ENCODE peak calls at places on chromosomes 6 and 20, in four cellular contexts. O, T, C and B are unnamed samples.
A peak's percentile ranks its signal among the peaks of the same experiment; 100 is the strongest.

GRCh38 chr6:100892693-100893092 is 11.6 kb upstream of the ASCC3 start:
- DNase-seq in C (peak; percentile 38), O (no peak), T (no peak), B (no peak)

GRCh38 chr6:27161946-27162603 is 85.4 kb upstream of the PRSS16 start:
- DNase-seq in C (no peak), T (peak; percentile 66), O (peak; percentile 42), B (no peak)

GRCh38 chr6:165661416-165662001 is 1.5 kb downstream of the PDE10A start:
- DNase-seq in C (peak; percentile 51), O (peak; percentile 23), T (no peak), B (no peak)

GRCh38 chr6:16414205-16414604 is 175.8 kb downstream of the GMPR start:
- DNase-seq in O (no peak), C (no peak), T (no peak), B (no peak)

GRCh38 chr6:57130784-57131183 is 40.8 kb downstream of the ZNF451 start:
- DNase-seq in T (no peak), O (no peak), C (no peak), B (no peak)

GRCh38 chr6:30325873-30326445 is 768 bp upstream of the TRIM39 start:
- DNase-seq in T (peak; percentile 60), C (peak; percentile 45), O (peak; percentile 64), B (peak; percentile 24)

GRCh38 chr20:38270869-38271608 is 10.5 kb upstream of the KIAA1755 start:
- DNase-seq in C (peak; percentile 83), O (peak; percentile 58), T (peak; percentile 95), B (peak; percentile 97)

GRCh38 chr6:168128631-168129291 is 49.7 kb upstream of the FRMD1 start:
- DNase-seq in C (no peak), T (no peak), O (no peak), B (no peak)

GRCh38 chr20:5529331-5530142 is 212.8 kb upstream of the PROKR2 start:
- DNase-seq in C (peak; percentile 88), O (peak; percentile 90), T (peak; percentile 92), B (peak; percentile 51)

GRCh38 chr20:59667131-59667530 is 62.8 kb downstream of the PHACTR3 start:
- DNase-seq in C (no peak), T (no peak), O (no peak), B (no peak)

GRCh38 chr6:52286798-52287432 is 2.4 kb upstream of the MCM3 start:
- DNase-seq in O (peak; percentile 76), C (peak; percentile 72), T (peak; percentile 82), B (peak; percentile 48)

GRCh38 chr20:10565191-10565921 is 108.4 kb downstream of the JAG1 start:
- DNase-seq in T (peak; percentile 82), O (peak; percentile 66), C (no peak), B (peak; percentile 19)

GRCh38 chr6:123967900-123968299 is 164.2 kb downstream of the NKAIN2 start:
- DNase-seq in C (no peak), T (no peak), O (no peak), B (no peak)

GRCh38 chr6:133854633-133855598 is 34.0 kb upstream of the TCF21 start:
- DNase-seq in C (no peak), T (peak; percentile 27), O (peak; percentile 28), B (no peak)

GRCh38 chr6:7413151-7413823 is 23.7 kb downstream of the RIOK1 start:
- DNase-seq in T (no peak), O (peak; percentile 34), C (no peak), B (no peak)

GRCh38 chr20:61328906-61329558 is 77.0 kb downstream of the CDH4 start:
- DNase-seq in C (peak; percentile 41), T (no peak), O (no peak), B (no peak)

GRCh38 chr6:155162682-155163081 is 101.1 kb upstream of the CLDN20 start:
- DNase-seq in C (no peak), T (no peak), O (no peak), B (no peak)

GRCh38 chr6:26123675-26124549 is 36.7 kb downstream of the HFE start:
- DNase-seq in O (peak; percentile 95), T (peak; percentile 98), C (peak; percentile 83), B (peak; percentile 98)

GRCh38 chr6:126118934-126119333 is 132.6 kb downstream of the TRMT11 start:
- DNase-seq in O (no peak), T (peak; percentile 23), C (no peak), B (no peak)

GRCh38 chr6:4256969-4257368 is 121.6 kb upstream of the ECI2 start:
- DNase-seq in T (peak; percentile 54), C (no peak), O (peak; percentile 8), B (no peak)

GRCh38 chr6:37367557-37367956 is 13.8 kb downstream of the RNF8 start:
- DNase-seq in C (no peak), O (no peak), T (no peak), B (no peak)

GRCh38 chr20:63856111-63856511 is 5.2 kb upstream of the ABHD16B start:
- DNase-seq in T (no peak), O (no peak), C (peak; percentile 56), B (no peak)

GRCh38 chr20:9551808-9552550 is 37.6 kb downstream of the LAMP5 start:
- DNase-seq in C (no peak), T (no peak), O (no peak), B (no peak)

GRCh38 chr6:168132531-168133184 is 53.6 kb upstream of the FRMD1 start:
- DNase-seq in O (peak; percentile 73), C (peak; percentile 63), T (peak; percentile 88), B (peak; percentile 49)

GRCh38 chr6:156933201-156934053 is 156.2 kb downstream of the ARID1B start:
- DNase-seq in O (peak; percentile 62), T (no peak), C (no peak), B (no peak)

GRCh38 chr6:4610256-4610655 is 165.9 kb upstream of the CDYL start:
- DNase-seq in C (no peak), T (peak; percentile 87), O (no peak), B (peak; percentile 92)

GRCh38 chr6:149480502-149481280 is 4.1 kb downstream of the ZC3H12D start:
- DNase-seq in C (no peak), O (no peak), T (no peak), B (no peak)

GRCh38 chr6:130527173-130527572 is 161.4 kb downstream of the TMEM200A start:
- DNase-seq in O (no peak), T (no peak), C (no peak), B (no peak)

GRCh38 chr6:73666393-73666792 is 12.6 kb upstream of the SLC17A5 start:
- DNase-seq in O (no peak), T (no peak), C (no peak), B (no peak)

GRCh38 chr6:5468586-5468985 is 207.3 kb downstream of the FARS2 start:
- DNase-seq in T (peak; percentile 54), O (no peak), C (no peak), B (no peak)

GRCh38 chr20:37389844-37390275 is 43.9 kb downstream of the SRC start:
- DNase-seq in C (peak; percentile 30), T (no peak), O (peak; percentile 6), B (no peak)

GRCh38 chr6:24936641-24937317 is 1.0 kb upstream of the RIPOR2 start:
- DNase-seq in C (no peak), T (peak; percentile 6), O (no peak), B (no peak)

GRCh38 chr6:35428421-35429149 is 23.6 kb upstream of the FANCE start:
- DNase-seq in T (peak; percentile 19), O (peak; percentile 55), C (no peak), B (no peak)

GRCh38 chr6:21826031-21826430 is 232.5 kb downstream of the SOX4 start:
- DNase-seq in C (no peak), O (peak; percentile 54), T (peak; percentile 19), B (no peak)

GRCh38 chr20:3350412-3350811 is 57.1 kb downstream of the DNAAF9 start:
- DNase-seq in O (no peak), T (no peak), C (no peak), B (no peak)

GRCh38 chr20:50193851-50194830 is 3.5 kb downstream of the CEBPB start:
- DNase-seq in C (peak; percentile 56), O (no peak), T (peak; percentile 54), B (no peak)
- H3K4me3 ChIP-seq in C (peak overlapping the region; percentile 74), O (peak overlapping the region; percentile 56), T (peak overlapping the region; percentile 92), B (peak overlapping the region; percentile 91)

GRCh38 chr20:25081730-25082497 is at the start of gene VSX1:
- DNase-seq in C (no peak), O (no peak), T (no peak), B (no peak)
- H3K4me3 ChIP-seq in C (no peak within 1 kb of the TSS), O (no peak within 1 kb of the TSS), T (no peak within 1 kb of the TSS), B (no peak within 1 kb of the TSS)

DNA sequence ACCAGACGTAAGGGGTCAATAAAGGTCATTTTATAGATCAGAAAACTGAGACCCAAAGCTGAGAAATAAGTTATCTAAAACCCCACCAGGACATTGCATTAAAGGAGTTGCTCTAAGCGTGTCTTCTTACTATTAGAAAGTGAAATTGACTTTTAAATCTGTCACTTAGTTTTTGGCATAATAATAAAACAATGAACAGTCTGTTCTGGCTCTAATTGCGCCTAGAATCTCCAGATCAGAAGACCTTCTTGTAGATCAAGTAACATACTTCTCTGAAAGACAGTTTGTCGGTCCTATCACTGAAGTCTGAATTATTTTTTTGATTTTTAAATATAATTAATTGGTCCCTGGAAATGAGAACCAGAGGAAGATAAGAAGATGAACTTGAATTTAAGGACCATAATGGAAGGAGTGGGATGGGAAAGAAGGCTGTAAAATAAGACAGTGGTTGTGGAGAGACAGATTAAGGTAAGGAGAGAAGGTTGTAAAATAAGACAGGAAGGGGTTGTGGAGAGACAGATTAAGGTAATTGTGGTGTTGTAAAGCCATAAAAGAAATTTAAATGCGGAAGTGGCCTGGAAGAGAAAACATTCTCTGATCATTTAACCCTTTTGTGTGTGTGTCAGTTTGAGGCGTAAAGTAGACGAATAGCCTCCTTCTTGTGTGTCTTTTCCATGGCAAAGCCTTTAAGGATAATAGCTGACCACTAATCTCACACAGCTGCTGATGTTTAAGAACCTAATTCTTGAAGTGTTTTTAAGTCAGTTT is 20.0 kb downstream of the TOP1 start:
- DNase-seq in C (no peak), T (no peak), O (no peak), B (no peak)
- H3K4me3 ChIP-seq in C (no peak overlapping the region), T (peak overlapping the region; percentile 75), O (no peak overlapping the region), B (no peak overlapping the region)

DNA sequence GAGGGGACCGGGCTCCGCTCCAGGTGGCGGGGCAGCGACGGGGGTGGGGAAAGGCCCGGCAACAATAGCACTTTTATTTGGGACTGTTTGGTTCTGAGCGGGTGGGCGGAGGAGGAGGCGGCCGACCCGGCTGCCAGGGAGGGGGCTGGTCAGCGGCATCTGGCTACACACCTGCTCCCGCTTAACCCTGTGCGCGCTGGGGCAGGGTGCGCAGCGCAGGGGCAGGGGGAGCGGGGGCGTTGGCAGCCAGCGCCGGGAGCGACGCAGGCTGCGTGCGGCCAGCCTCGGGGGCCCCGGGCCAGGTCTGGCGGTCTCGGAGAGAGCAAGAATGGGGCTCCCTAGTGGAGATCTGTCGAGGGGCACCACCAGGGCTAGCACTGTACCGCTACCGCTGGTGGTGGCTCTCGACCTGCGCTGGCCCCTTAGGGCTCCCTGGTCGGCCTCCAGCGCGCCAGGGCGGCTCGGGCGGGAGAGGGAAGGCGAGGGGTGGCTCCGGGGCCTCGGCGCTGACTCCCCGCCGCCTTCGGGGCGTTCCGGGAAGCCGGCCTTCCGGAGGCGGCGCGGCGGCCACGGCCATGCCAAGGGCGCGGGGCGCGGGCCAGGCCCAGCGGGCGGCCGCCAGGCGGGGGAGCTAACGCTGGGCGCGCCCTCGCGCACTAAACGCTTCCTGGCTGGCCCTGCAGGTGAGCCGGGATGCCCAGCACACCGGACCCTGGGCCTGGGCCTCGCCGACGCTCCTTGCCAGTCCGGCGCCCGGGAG is 92.4 kb downstream of the NCR2 start:
- DNase-seq in C (peak; percentile 59), T (peak; percentile 57), O (peak; percentile 78), B (no peak)
- H3K4me3 ChIP-seq in C (peak overlapping the region; percentile 52), T (peak overlapping the region; percentile 53), O (peak overlapping the region; percentile 24), B (peak overlapping the region; percentile 28)